ENCODE peak calls at places on chromosome 12, in eight cellular contexts. L is HCT116, B is BE2C, J is astrocyte, Q is neuronal stem cell, E is lower leg skin, D is fibroblast of mammary gland, K is Peyer's patch. W is an unnamed sample.
A peak's percentile ranks its signal among the peaks of the same experiment; 100 is the strongest.

GRCh38 chr12:30047499-30048262 is 263.9 kb upstream of the TMTC1 start:
- DNase-seq in K (no peak), J (peak; percentile 67), B (no peak), Q (no peak), D (peak; percentile 76), E (no peak), L (no peak), W (no peak)

GRCh38 chr12:108253540-108253939 is 85.6 kb downstream of the CMKLR1 start:
- DNase-seq in D (no peak), B (no peak), L (no peak), Q (no peak), E (no peak), J (no peak), K (no peak), W (peak; percentile 59)

GRCh38 chr12:25458047-25458552 is 95.0 kb downstream of the LMNTD1 start:
- DNase-seq in E (no peak), B (peak; percentile 65), L (peak; percentile 95), Q (no peak), D (peak; percentile 98), K (no peak), J (peak; percentile 93), W (no peak)

GRCh38 chr12:126069549-126070165 is 1004.4 kb downstream of the AACS start:
- DNase-seq in J (peak; percentile 46), D (peak; percentile 58), E (no peak), K (no peak), L (peak; percentile 45), Q (peak; percentile 76), B (peak; percentile 61), W (no peak)

GRCh38 chr12:25377475-25378179 is 126.9 kb upstream of the KRAS start:
- DNase-seq in L (no peak), D (peak; percentile 80), E (no peak), K (no peak), Q (no peak), B (no peak), J (peak; percentile 63), W (no peak)

GRCh38 chr12:58313091-58313855 is 371.9 kb downstream of the ATP23 start:
- DNase-seq in Q (no peak), B (no peak), D (peak; percentile 90), K (no peak), J (peak; percentile 93), E (no peak), L (no peak), W (no peak)

GRCh38 chr12:104513681-104514080 is 56.9 kb downstream of the CHST11 start:
- DNase-seq in L (no peak), B (no peak), K (no peak), E (no peak), J (peak; percentile 99), D (peak; percentile 36), Q (peak; percentile 26), W (no peak)

GRCh38 chr12:51357374-51358047 is 11.0 kb upstream of the CELA1 start:
- DNase-seq in L (no peak), J (no peak), K (peak; percentile 44), D (no peak), B (no peak), E (no peak), Q (no peak), W (no peak)

GRCh38 chr12:18552829-18553228 is 185.0 kb downstream of the PLCZ1 start:
- DNase-seq in Q (no peak), J (no peak), E (no peak), B (peak; percentile 8), D (no peak), K (no peak), L (no peak), W (no peak)

GRCh38 chr12:131828671-131829350 is 618 bp downstream of the MMP17 start:
- DNase-seq in L (no peak), K (no peak), D (no peak), B (peak; percentile 35), E (no peak), Q (no peak), J (no peak), W (no peak)

GRCh38 chr12:60176891-60177290 is 581.1 kb downstream of the SLC16A7 start:
- DNase-seq in J (no peak), Q (no peak), D (no peak), L (no peak), B (no peak), E (no peak), K (no peak), W (no peak)

GRCh38 chr12:92151916-92152315 is 6.3 kb upstream of the BTG1 start:
- DNase-seq in Q (no peak), J (no peak), E (no peak), D (no peak), K (no peak), B (no peak), L (no peak), W (no peak)

GRCh38 chr12:8698132-8698829 is 490 bp downstream of the RIMKLB start:
- DNase-seq in J (peak; percentile 23), B (peak; percentile 25), L (no peak), K (peak; percentile 70), Q (peak; percentile 71), E (peak; percentile 92), D (peak; percentile 17), W (no peak)

GRCh38 chr12:104991565-104992128 is 5.5 kb downstream of the NOPCHAP1 start:
- DNase-seq in E (no peak), D (no peak), K (no peak), J (no peak), B (no peak), Q (no peak), L (no peak), W (no peak)

GRCh38 chr12:94686834-94687628 is 36.7 kb upstream of the TMCC3 start:
- DNase-seq in D (no peak), K (no peak), Q (no peak), J (no peak), B (no peak), L (no peak), E (no peak), W (no peak)

GRCh38 chr12:94684416-94684815 is 34.1 kb upstream of the TMCC3 start:
- DNase-seq in E (no peak), J (no peak), Q (no peak), B (no peak), K (no peak), L (no peak), D (no peak), W (no peak)

GRCh38 chr12:94690199-94690695 is 39.9 kb upstream of the TMCC3 start:
- DNase-seq in D (peak; percentile 58), Q (no peak), E (no peak), K (no peak), J (no peak), L (no peak), B (no peak), W (no peak)

GRCh38 chr12:94689646-94690036 is 39.3 kb upstream of the TMCC3 start:
- DNase-seq in D (peak; percentile 28), L (no peak), J (no peak), K (no peak), B (no peak), Q (no peak), E (no peak), W (no peak)

GRCh38 chr12:94689002-94689645 is 38.8 kb upstream of the TMCC3 start:
- DNase-seq in E (no peak), B (no peak), D (peak; percentile 74), K (no peak), J (peak; percentile 40), Q (no peak), L (no peak), W (no peak)
- H3K4me3 ChIP-seq in E (no peak overlapping the region), B (no peak overlapping the region), D (peak overlapping the region; percentile 12), K (no peak overlapping the region), J (no peak overlapping the region), Q (no peak overlapping the region), L (no peak overlapping the region), W (no peak overlapping the region)

DNA sequence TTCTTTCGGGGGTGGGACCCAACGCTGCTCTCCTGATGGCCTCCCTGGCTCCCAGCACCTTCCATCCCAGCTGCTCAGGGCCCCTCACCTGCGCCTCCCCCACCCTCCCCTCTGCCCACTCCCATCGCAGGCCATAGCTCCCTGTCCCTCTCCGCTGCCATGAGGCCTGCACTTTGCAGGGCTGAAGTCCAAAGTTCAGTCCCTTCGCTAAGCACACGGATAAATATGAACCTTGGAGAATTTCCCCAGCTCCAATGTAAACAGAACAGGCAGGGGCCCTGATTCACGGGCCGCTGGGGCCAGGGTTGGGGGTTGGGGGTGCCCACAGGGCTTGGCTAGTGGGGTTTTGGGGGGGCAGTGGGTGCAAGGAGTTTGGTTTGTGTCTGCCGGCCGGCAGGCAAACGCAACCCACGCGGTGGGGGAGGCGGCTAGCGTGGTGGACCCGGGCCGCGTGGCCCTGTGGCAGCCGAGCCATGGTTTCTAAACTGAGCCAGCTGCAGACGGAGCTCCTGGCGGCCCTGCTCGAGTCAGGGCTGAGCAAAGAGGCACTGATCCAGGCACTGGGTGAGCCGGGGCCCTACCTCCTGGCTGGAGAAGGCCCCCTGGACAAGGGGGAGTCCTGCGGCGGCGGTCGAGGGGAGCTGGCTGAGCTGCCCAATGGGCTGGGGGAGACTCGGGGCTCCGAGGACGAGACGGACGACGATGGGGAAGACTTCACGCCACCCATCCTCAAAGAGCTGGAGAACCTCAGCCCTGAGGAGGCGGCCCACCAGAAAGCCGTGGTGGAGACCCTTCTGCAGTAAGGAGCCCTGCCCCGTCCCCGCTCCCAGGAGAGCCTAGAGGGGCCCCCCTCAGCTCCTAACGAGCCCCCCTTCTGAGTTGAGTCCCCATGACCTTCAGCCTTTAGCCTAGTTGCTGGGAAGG is at the start of gene HNF1A:
- DNase-seq in E (no peak), D (no peak), J (no peak), Q (no peak), L (no peak), K (no peak), B (no peak), W (no peak)
- H3K4me3 ChIP-seq in E (no peak within 1 kb of the TSS), D (no peak within 1 kb of the TSS), J (no peak within 1 kb of the TSS), Q (peak within 1 kb of the TSS; percentile 55), L (no peak within 1 kb of the TSS), K (peak within 1 kb of the TSS; percentile 72), B (no peak within 1 kb of the TSS), W (no peak within 1 kb of the TSS)

GRCh38 chr12:31803306-31804184 is 74.7 kb upstream of the AMN1 start:
- DNase-seq in K (no peak), Q (no peak), D (no peak), B (no peak), E (no peak), J (no peak), L (no peak), W (no peak)
- H3K4me3 ChIP-seq in K (no peak overlapping the region), Q (no peak overlapping the region), D (no peak overlapping the region), B (no peak overlapping the region), E (no peak overlapping the region), J (no peak overlapping the region), L (no peak overlapping the region), W (no peak overlapping the region)

GRCh38 chr12:106138279-106138645 is 492 bp downstream of the NUAK1 start:
- DNase-seq in B (peak; percentile 12), J (no peak), Q (no peak), E (peak; percentile 85), L (no peak), D (no peak), K (no peak), W (peak; percentile 62)
- H3K4me3 ChIP-seq in B (peak overlapping the region; percentile 37), J (peak overlapping the region; percentile 67), Q (peak overlapping the region; percentile 97), E (peak overlapping the region; percentile 69), L (peak overlapping the region; percentile 65), D (peak overlapping the region; percentile 38), K (peak overlapping the region; percentile 83), W (peak overlapping the region; percentile 92)